ENCODE peak calls at places on chromosomes 12 and 14, in nine cellular contexts. One of them, this sample, is unnamed.
A peak's percentile ranks its signal among the peaks of the same experiment; 100 is the strongest.

GRCh38 chr14:45103806-45104205 is 19.9 kb downstream of the PRPF39 start:
- DNase-seq in epithelial cell of esophagus: no peak
- DNase-seq in fibroblast of pulmonary artery: no peak
- DNase-seq in AG09309: no peak
- DNase-seq in thoracic aorta: no peak
- DNase-seq in foreskin fibroblast: no peak
- DNase-seq in ovary: no peak
- DNase-seq in psoas muscle: no peak
- DNase-seq in BE2C: no peak
- DNase-seq in this sample: no peak

GRCh38 chr14:22184157-22185025 is 404.6 kb downstream of the DAD1 start:
- DNase-seq in epithelial cell of esophagus: peak; percentile 50
- DNase-seq in fibroblast of pulmonary artery: no peak
- DNase-seq in AG09309: no peak
- DNase-seq in thoracic aorta: no peak
- DNase-seq in foreskin fibroblast: no peak
- DNase-seq in ovary: no peak
- DNase-seq in psoas muscle: no peak
- DNase-seq in BE2C: no peak
- DNase-seq in this sample: no peak

GRCh38 chr12:54680374-54680773 is 32.2 kb upstream of the DCD start:
- DNase-seq in epithelial cell of esophagus: peak; percentile 49
- DNase-seq in fibroblast of pulmonary artery: peak; percentile 11
- DNase-seq in AG09309: no peak
- DNase-seq in thoracic aorta: no peak
- DNase-seq in foreskin fibroblast: peak; percentile 1
- DNase-seq in ovary: no peak
- DNase-seq in psoas muscle: no peak
- DNase-seq in BE2C: peak; percentile 42
- DNase-seq in this sample: no peak

GRCh38 chr14:101230161-101230850 is 326.8 kb upstream of the RTL1 start:
- DNase-seq in epithelial cell of esophagus: no peak
- DNase-seq in fibroblast of pulmonary artery: peak; percentile 43
- DNase-seq in AG09309: no peak
- DNase-seq in thoracic aorta: no peak
- DNase-seq in foreskin fibroblast: no peak
- DNase-seq in ovary: peak; percentile 61
- DNase-seq in psoas muscle: no peak
- DNase-seq in BE2C: no peak
- DNase-seq in this sample: no peak

GRCh38 chr14:87343641-87344040 is 649.3 kb downstream of the GALC start:
- DNase-seq in epithelial cell of esophagus: peak; percentile 60
- DNase-seq in fibroblast of pulmonary artery: no peak
- DNase-seq in AG09309: no peak
- DNase-seq in thoracic aorta: no peak
- DNase-seq in foreskin fibroblast: no peak
- DNase-seq in ovary: no peak
- DNase-seq in psoas muscle: no peak
- DNase-seq in BE2C: no peak
- DNase-seq in this sample: no peak

GRCh38 chr12:95959107-95959506 is 16.0 kb downstream of the AMDHD1 start:
- DNase-seq in epithelial cell of esophagus: no peak
- DNase-seq in fibroblast of pulmonary artery: peak; percentile 11
- DNase-seq in AG09309: no peak
- DNase-seq in thoracic aorta: no peak
- DNase-seq in foreskin fibroblast: no peak
- DNase-seq in ovary: no peak
- DNase-seq in psoas muscle: no peak
- DNase-seq in BE2C: no peak
- DNase-seq in this sample: no peak

GRCh38 chr12:3842517-3842916 is 30.7 kb downstream of the PARP11 start:
- DNase-seq in epithelial cell of esophagus: no peak
- DNase-seq in fibroblast of pulmonary artery: no peak
- DNase-seq in AG09309: no peak
- DNase-seq in thoracic aorta: no peak
- DNase-seq in foreskin fibroblast: no peak
- DNase-seq in ovary: no peak
- DNase-seq in psoas muscle: no peak
- DNase-seq in BE2C: no peak
- DNase-seq in this sample: no peak

GRCh38 chr14:64400829-64401459 is 12.8 kb downstream of the MTHFD1 start:
- DNase-seq in epithelial cell of esophagus: no peak
- DNase-seq in fibroblast of pulmonary artery: peak; percentile 16
- DNase-seq in AG09309: no peak
- DNase-seq in thoracic aorta: no peak
- DNase-seq in foreskin fibroblast: no peak
- DNase-seq in ovary: no peak
- DNase-seq in psoas muscle: no peak
- DNase-seq in BE2C: no peak
- DNase-seq in this sample: no peak

GRCh38 chr12:94867066-94867855 is 136.2 kb downstream of the NDUFA12 start:
- DNase-seq in epithelial cell of esophagus: no peak
- DNase-seq in fibroblast of pulmonary artery: no peak
- DNase-seq in AG09309: no peak
- DNase-seq in thoracic aorta: no peak
- DNase-seq in foreskin fibroblast: no peak
- DNase-seq in ovary: no peak
- DNase-seq in psoas muscle: no peak
- DNase-seq in BE2C: no peak
- DNase-seq in this sample: no peak

GRCh38 chr12:40212566-40212965 is 12.2 kb upstream of the LRRK2 start:
- DNase-seq in epithelial cell of esophagus: no peak
- DNase-seq in fibroblast of pulmonary artery: no peak
- DNase-seq in AG09309: no peak
- DNase-seq in thoracic aorta: no peak
- DNase-seq in foreskin fibroblast: no peak
- DNase-seq in ovary: no peak
- DNase-seq in psoas muscle: no peak
- DNase-seq in BE2C: no peak
- DNase-seq in this sample: no peak

GRCh38 chr14:25120261-25120660 is 70.3 kb upstream of the STXBP6 start:
- DNase-seq in epithelial cell of esophagus: no peak
- DNase-seq in fibroblast of pulmonary artery: no peak
- DNase-seq in AG09309: no peak
- DNase-seq in thoracic aorta: no peak
- DNase-seq in foreskin fibroblast: no peak
- DNase-seq in ovary: no peak
- DNase-seq in psoas muscle: no peak
- DNase-seq in BE2C: no peak
- DNase-seq in this sample: no peak

GRCh38 chr12:114628199-114628598 is 55.8 kb downstream of the TBX3 start:
- DNase-seq in epithelial cell of esophagus: peak; percentile 1
- DNase-seq in fibroblast of pulmonary artery: no peak
- DNase-seq in AG09309: no peak
- DNase-seq in thoracic aorta: no peak
- DNase-seq in foreskin fibroblast: no peak
- DNase-seq in ovary: no peak
- DNase-seq in psoas muscle: no peak
- DNase-seq in BE2C: no peak
- DNase-seq in this sample: no peak

GRCh38 chr14:89252887-89253532 is 164.0 kb downstream of the FOXN3 start:
- DNase-seq in epithelial cell of esophagus: peak; percentile 50
- DNase-seq in fibroblast of pulmonary artery: peak; percentile 17
- DNase-seq in AG09309: no peak
- DNase-seq in thoracic aorta: no peak
- DNase-seq in foreskin fibroblast: no peak
- DNase-seq in ovary: no peak
- DNase-seq in psoas muscle: peak; percentile 29
- DNase-seq in BE2C: peak; percentile 83
- DNase-seq in this sample: no peak
- TF ChIP-seq CTCF in epithelial cell of esophagus: peak; percentile 14
- TF ChIP-seq CTCF in fibroblast of pulmonary artery: no peak
- TF ChIP-seq CTCF in AG09309: no peak
- TF ChIP-seq CTCF in thoracic aorta: peak; percentile 33
- TF ChIP-seq CTCF in foreskin fibroblast: no peak
- TF ChIP-seq CTCF in ovary: no peak
- TF ChIP-seq CTCF in psoas muscle: peak; percentile 22
- TF ChIP-seq CTCF in BE2C: peak; percentile 50
- TF ChIP-seq CTCF in this sample: no peak

GRCh38 chr14:94864421-94865195 is 94.7 kb upstream of the GSC start:
- DNase-seq in epithelial cell of esophagus: no peak
- DNase-seq in fibroblast of pulmonary artery: no peak
- DNase-seq in AG09309: no peak
- DNase-seq in thoracic aorta: no peak
- DNase-seq in foreskin fibroblast: no peak
- DNase-seq in ovary: no peak
- DNase-seq in psoas muscle: peak; percentile 30
- DNase-seq in BE2C: no peak
- DNase-seq in this sample: no peak
- H3K4me3 ChIP-seq in epithelial cell of esophagus: no peak overlapping the region
- H3K4me3 ChIP-seq in fibroblast of pulmonary artery: no peak overlapping the region
- H3K4me3 ChIP-seq in AG09309: no peak overlapping the region
- H3K4me3 ChIP-seq in thoracic aorta: no peak overlapping the region
- H3K4me3 ChIP-seq in foreskin fibroblast: no peak overlapping the region
- H3K4me3 ChIP-seq in ovary: no peak overlapping the region
- H3K4me3 ChIP-seq in psoas muscle: peak overlapping the region; percentile 7
- H3K4me3 ChIP-seq in BE2C: no peak overlapping the region
- H3K4me3 ChIP-seq in this sample: no peak overlapping the region

GRCh38 chr14:72701610-72702009 is 192.3 kb downstream of the DPF3 start:
- DNase-seq in epithelial cell of esophagus: no peak
- DNase-seq in fibroblast of pulmonary artery: no peak
- DNase-seq in AG09309: no peak
- DNase-seq in thoracic aorta: no peak
- DNase-seq in foreskin fibroblast: no peak
- DNase-seq in ovary: no peak
- DNase-seq in psoas muscle: no peak
- DNase-seq in BE2C: peak; percentile 54
- DNase-seq in this sample: no peak

GRCh38 chr14:72700338-72701231 is 193.3 kb downstream of the DPF3 start:
- DNase-seq in epithelial cell of esophagus: no peak
- DNase-seq in fibroblast of pulmonary artery: no peak
- DNase-seq in AG09309: no peak
- DNase-seq in thoracic aorta: no peak
- DNase-seq in foreskin fibroblast: no peak
- DNase-seq in ovary: no peak
- DNase-seq in psoas muscle: no peak
- DNase-seq in BE2C: no peak
- DNase-seq in this sample: no peak

GRCh38 chr14:72701232-72701555 is 192.7 kb downstream of the DPF3 start:
- DNase-seq in epithelial cell of esophagus: no peak
- DNase-seq in fibroblast of pulmonary artery: no peak
- DNase-seq in AG09309: no peak
- DNase-seq in thoracic aorta: no peak
- DNase-seq in foreskin fibroblast: no peak
- DNase-seq in ovary: no peak
- DNase-seq in psoas muscle: no peak
- DNase-seq in BE2C: no peak
- DNase-seq in this sample: no peak

GRCh38 chr14:72706485-72706884 is 187.4 kb downstream of the DPF3 start:
- DNase-seq in epithelial cell of esophagus: no peak
- DNase-seq in fibroblast of pulmonary artery: no peak
- DNase-seq in AG09309: no peak
- DNase-seq in thoracic aorta: no peak
- DNase-seq in foreskin fibroblast: no peak
- DNase-seq in ovary: no peak
- DNase-seq in psoas muscle: no peak
- DNase-seq in BE2C: no peak
- DNase-seq in this sample: no peak

DNA sequence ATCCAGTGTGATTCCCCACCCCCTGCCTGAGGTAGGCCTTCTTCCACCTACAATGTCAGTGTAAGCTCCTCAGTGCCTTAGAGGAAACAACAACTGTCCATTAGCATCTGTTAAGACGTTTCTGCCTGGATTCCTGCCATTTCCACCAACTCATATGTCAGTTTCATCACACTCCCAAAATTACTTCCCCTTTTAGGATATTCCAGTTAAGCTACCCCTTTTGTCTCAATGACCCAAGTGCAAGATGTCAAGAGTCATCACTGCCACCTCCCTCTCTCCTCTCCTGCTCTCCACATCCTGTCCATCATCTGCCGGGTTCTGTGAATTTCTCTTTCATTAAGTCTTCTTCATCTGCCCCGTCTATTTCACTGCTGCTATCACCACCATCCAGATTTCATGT is 189.4 kb downstream of the DPF3 start:
- DNase-seq in epithelial cell of esophagus: no peak
- DNase-seq in fibroblast of pulmonary artery: no peak
- DNase-seq in AG09309: no peak
- DNase-seq in thoracic aorta: no peak
- DNase-seq in foreskin fibroblast: peak; percentile 55
- DNase-seq in ovary: no peak
- DNase-seq in psoas muscle: no peak
- DNase-seq in BE2C: no peak
- DNase-seq in this sample: no peak
- TF ChIP-seq CTCF in epithelial cell of esophagus: no peak
- TF ChIP-seq CTCF in fibroblast of pulmonary artery: no peak
- TF ChIP-seq CTCF in AG09309: no peak
- TF ChIP-seq CTCF in thoracic aorta: no peak
- TF ChIP-seq CTCF in foreskin fibroblast: no peak
- TF ChIP-seq CTCF in ovary: no peak
- TF ChIP-seq CTCF in psoas muscle: no peak
- TF ChIP-seq CTCF in BE2C: no peak
- TF ChIP-seq CTCF in this sample: no peak

DNA sequence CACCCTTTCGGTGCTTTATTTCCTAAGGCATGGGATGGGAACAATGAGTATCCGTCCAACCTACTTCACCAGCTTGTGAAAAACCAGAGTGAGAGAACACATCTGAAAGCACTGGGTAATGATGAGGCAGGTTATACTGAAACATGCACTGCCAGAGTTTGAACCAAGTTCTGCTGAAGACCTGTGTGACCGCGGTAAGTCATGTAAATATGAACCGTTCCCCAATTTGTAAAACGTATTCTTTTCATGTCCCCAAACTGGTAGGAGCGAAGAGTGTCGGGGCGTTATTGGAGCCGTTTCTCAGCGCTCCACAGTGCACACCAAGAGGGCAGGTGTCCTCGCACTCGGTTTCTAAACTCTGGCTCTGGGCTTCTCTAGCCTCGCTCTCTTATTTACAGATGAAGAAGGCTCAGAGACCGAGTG is 788 bp upstream of the NGDN start:
- DNase-seq in epithelial cell of esophagus: no peak
- DNase-seq in fibroblast of pulmonary artery: no peak
- DNase-seq in AG09309: no peak
- DNase-seq in thoracic aorta: no peak
- DNase-seq in foreskin fibroblast: no peak
- DNase-seq in ovary: no peak
- DNase-seq in psoas muscle: no peak
- DNase-seq in BE2C: no peak
- DNase-seq in this sample: no peak
- H3K4me3 ChIP-seq in epithelial cell of esophagus: peak overlapping the region; percentile 49
- H3K4me3 ChIP-seq in fibroblast of pulmonary artery: peak overlapping the region; percentile 87
- H3K4me3 ChIP-seq in AG09309: peak overlapping the region; percentile 29
- H3K4me3 ChIP-seq in thoracic aorta: peak overlapping the region; percentile 66
- H3K4me3 ChIP-seq in foreskin fibroblast: peak overlapping the region; percentile 40
- H3K4me3 ChIP-seq in ovary: peak overlapping the region; percentile 29
- H3K4me3 ChIP-seq in psoas muscle: peak overlapping the region; percentile 86
- H3K4me3 ChIP-seq in BE2C: peak overlapping the region; percentile 59
- H3K4me3 ChIP-seq in this sample: peak overlapping the region; percentile 82

DNA sequence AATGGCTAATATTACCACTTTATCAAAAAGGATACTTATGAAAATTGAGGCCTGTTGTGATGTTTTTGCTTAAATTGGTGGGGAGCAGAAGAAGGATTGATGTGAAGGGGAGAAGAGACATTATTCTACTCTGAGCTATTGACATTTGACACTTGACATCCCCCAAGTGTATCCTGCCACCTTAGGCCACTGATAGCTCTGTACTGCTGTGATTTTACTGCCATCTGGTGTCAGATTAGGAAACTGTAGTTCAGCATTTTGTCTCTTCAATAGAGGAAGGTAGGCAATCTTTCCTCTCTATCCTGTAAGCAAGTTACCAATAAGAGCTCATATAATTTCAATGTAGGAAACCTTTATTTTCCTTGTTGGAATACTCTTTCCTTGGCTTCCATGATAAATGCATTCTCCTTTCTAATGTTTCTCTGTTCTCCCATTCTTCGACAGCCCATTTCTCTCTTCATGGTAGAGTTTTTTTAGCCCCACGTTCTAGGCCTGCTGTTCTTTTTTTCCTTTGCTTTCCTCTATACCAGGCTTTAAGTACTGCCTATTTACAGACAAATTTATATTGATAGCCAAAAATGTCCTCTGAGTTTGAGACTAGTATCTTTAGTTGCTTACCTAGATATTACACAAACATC is 46.3 kb downstream of the PPHLN1 start:
- DNase-seq in epithelial cell of esophagus: peak; percentile 60
- DNase-seq in fibroblast of pulmonary artery: peak; percentile 62
- DNase-seq in AG09309: peak; percentile 3
- DNase-seq in thoracic aorta: no peak
- DNase-seq in foreskin fibroblast: peak; percentile 17
- DNase-seq in ovary: no peak
- DNase-seq in psoas muscle: no peak
- DNase-seq in BE2C: peak; percentile 38
- DNase-seq in this sample: no peak
- TF ChIP-seq CTCF in epithelial cell of esophagus: peak; percentile 83
- TF ChIP-seq CTCF in fibroblast of pulmonary artery: peak; percentile 88
- TF ChIP-seq CTCF in AG09309: peak; percentile 72
- TF ChIP-seq CTCF in thoracic aorta: peak; percentile 71
- TF ChIP-seq CTCF in foreskin fibroblast: peak; percentile 80
- TF ChIP-seq CTCF in ovary: peak; percentile 15
- TF ChIP-seq CTCF in psoas muscle: peak; percentile 65
- TF ChIP-seq CTCF in BE2C: peak; percentile 92
- TF ChIP-seq CTCF in this sample: peak; percentile 66

This sample was measured in left lung.